ENCODE peak calls at places on chromosomes 12 and 14, in nine cellular contexts. F is heart left ventricle; U is IMR-90; X is transverse colon; S is psoas muscle; Q is left ventricle myocardium inferior; N is CD4-positive, alpha-beta memory T cell; W is effector memory CD4-positive, alpha-beta T cell; Y is PC-3. I is an unnamed sample. For H3K4me1, the result is how much of the 10 kb centered on the place peaks cover.

GRCh38 chr14:37363661-37364060 is 165.9 kb downstream of the MIPOL1 start:
- DNase-seq in F (no peak), U (no peak), X (no peak), S (no peak), Q (no peak), N (no peak), W (no peak), Y (no peak), I (no peak)

GRCh38 chr12:6345319-6346071 is 3.6 kb upstream of the TNFRSF1A start:
- DNase-seq in F (peak), U (peak), X (no peak), S (no peak), Q (no peak), N (no peak), W (no peak), Y (peak), I (no peak)

GRCh38 chr14:67942311-67942710 is 122.7 kb downstream of the RAD51B start:
- DNase-seq in F (no peak), U (peak), X (no peak), S (no peak), Q (no peak), N (no peak), W (no peak), Y (no peak), I (no peak)

GRCh38 chr14:99632410-99633035 is 12.4 kb upstream of the HHIPL1 start:
- DNase-seq in F (no peak), U (no peak), X (no peak), S (no peak), Q (no peak), N (no peak), W (no peak), Y (no peak), I (no peak)

GRCh38 chr14:35539969-35540368 is 6.0 kb downstream of the INSM2 start:
- DNase-seq in F (no peak), U (no peak), X (no peak), S (no peak), Q (no peak), N (no peak), W (no peak), Y (no peak), I (no peak)

GRCh38 chr14:57464013-57464730 is 29.5 kb downstream of the CCDC198 start:
- DNase-seq in F (no peak), U (no peak), X (no peak), S (no peak), Q (no peak), N (no peak), W (no peak), Y (no peak), I (no peak)

GRCh38 chr12:68495666-68496065 is 115.0 kb upstream of the RAP1B start:
- DNase-seq in F (no peak), U (peak), X (no peak), S (no peak), Q (no peak), N (no peak), W (no peak), Y (no peak), I (no peak)

GRCh38 chr12:10016881-10017280 is 6.5 kb downstream of the CLEC12B start:
- DNase-seq in F (no peak), U (no peak), X (no peak), S (no peak), Q (no peak), N (no peak), W (no peak), Y (peak), I (no peak)

GRCh38 chr12:13187399-13187798 is 9.1 kb upstream of the EMP1 start:
- DNase-seq in F (no peak), U (peak), X (no peak), S (no peak), Q (no peak), N (no peak), W (no peak), Y (peak), I (no peak)

GRCh38 chr14:105839425-105840265 is 313.3 kb downstream of the TMEM121 start:
- DNase-seq in F (peak), U (no peak), X (no peak), S (no peak), Q (no peak), N (no peak), W (no peak), Y (no peak), I (no peak)

GRCh38 chr14:93587330-93587729 is 156.6 kb downstream of the UNC79 start:
- DNase-seq in F (no peak), U (no peak), X (no peak), S (no peak), Q (no peak), N (no peak), W (no peak), Y (peak), I (no peak)

GRCh38 chr14:87181288-87181687 is 811.7 kb downstream of the GALC start:
- DNase-seq in F (no peak), U (no peak), X (no peak), S (no peak), Q (no peak), N (no peak), W (no peak), Y (no peak), I (no peak)

GRCh38 chr14:87187787-87188186 is 805.2 kb downstream of the GALC start:
- DNase-seq in F (no peak), U (no peak), X (no peak), S (no peak), Q (no peak), N (no peak), W (no peak), Y (no peak), I (no peak)

GRCh38 chr14:87186745-87187144 is 806.2 kb downstream of the GALC start:
- DNase-seq in F (no peak), U (no peak), X (no peak), S (no peak), Q (no peak), N (no peak), W (no peak), Y (no peak), I (no peak)

GRCh38 chr14:87179936-87180335 is 813.0 kb downstream of the GALC start:
- DNase-seq in F (no peak), U (no peak), X (no peak), S (no peak), Q (no peak), N (no peak), W (no peak), Y (no peak), I (no peak)

DNA sequence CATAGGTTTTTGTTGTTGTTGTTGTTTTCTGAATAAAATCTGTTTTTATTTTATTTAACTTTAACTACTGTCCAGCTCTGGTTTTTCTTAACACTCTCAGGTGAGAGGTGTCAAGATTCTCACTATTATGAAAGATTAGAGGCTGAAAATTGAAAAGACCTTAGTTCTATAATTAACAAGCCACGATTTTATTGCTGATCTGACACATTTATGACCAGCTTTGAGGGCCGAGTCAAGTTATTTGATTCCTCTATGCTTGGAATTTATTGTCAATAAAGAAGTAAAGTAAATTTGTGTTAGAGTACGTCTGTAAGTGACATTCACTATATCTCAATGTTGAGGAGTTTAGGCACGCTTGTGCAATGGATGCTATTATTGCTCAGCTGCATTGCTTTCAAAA is 808.8 kb downstream of the GALC start:
- DNase-seq in F (no peak), U (no peak), X (no peak), S (no peak), Q (no peak), N (no peak), W (no peak), Y (no peak), I (no peak)
- H3K27ac ChIP-seq in F (no peak), U (no peak), X (no peak), S (no peak), Q (no peak), N (no peak), W (no peak), Y (no peak), I (no peak)

GRCh38 chr14:95660550-95661515 is 25.4 kb upstream of the TCL1B start:
- DNase-seq in F (no peak), U (no peak), X (no peak), S (no peak), Q (no peak), N (no peak), W (no peak), Y (no peak), I (no peak)

GRCh38 chr14:95664046-95664445 is 22.2 kb upstream of the TCL1B start:
- DNase-seq in F (no peak), U (no peak), X (no peak), S (no peak), Q (no peak), N (no peak), W (no peak), Y (no peak), I (no peak)

GRCh38 chr14:95664546-95664945 is 21.7 kb upstream of the TCL1B start:
- DNase-seq in F (no peak), U (no peak), X (no peak), S (no peak), Q (no peak), N (no peak), W (no peak), Y (no peak), I (no peak)

GRCh38 chr14:95663226-95663797 is 22.9 kb upstream of the TCL1B start:
- DNase-seq in F (no peak), U (no peak), X (peak), S (no peak), Q (no peak), N (no peak), W (no peak), Y (no peak), I (no peak)

GRCh38 chr14:95662376-95663186 is 23.6 kb upstream of the TCL1B start:
- DNase-seq in F (no peak), U (no peak), X (no peak), S (no peak), Q (no peak), N (no peak), W (no peak), Y (no peak), I (no peak)
- H3K4me1 ChIP-seq in F (under half), U (under half), X (under half), S (under half), Q (under half), N (under half), W (under half), Y (under half), I (under half)

DNA sequence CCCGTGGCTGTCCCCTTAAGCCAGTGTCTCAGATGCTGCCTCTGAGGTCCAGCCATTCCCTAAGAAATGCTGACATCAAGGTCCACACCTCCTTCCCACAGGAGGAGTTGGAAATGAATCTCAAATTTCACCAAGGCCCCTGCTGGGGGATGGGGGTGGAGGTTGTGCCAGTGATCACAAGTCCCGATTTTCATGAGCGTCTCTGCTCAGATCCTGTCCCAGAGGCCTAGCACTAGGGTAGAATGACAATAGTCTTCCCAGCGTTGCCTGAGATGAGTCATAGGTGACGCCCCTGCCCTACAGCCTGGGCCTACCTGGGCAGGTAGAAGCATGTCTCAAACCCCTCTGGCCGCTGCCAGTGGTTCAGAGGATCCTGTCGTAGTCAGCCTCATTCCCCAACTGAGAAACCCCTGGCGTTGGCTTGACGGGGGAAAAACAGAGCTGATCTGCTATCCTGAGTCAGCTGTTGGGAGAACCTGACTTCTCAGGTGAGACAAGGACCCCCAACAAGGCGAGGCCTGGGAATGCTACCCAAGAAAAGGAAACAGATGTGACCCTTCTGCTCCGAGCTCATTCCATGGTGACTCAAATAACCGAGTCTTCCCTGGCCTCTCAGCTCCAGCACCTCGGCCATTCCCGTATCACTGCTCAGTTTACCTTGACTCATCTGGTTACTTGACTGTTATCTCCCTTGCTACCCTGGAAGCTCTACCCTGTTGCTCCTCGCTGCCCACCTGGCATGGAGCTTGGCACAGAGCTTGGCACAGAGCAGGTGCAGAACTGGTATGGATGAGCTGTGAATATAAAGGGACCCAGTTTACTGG is 21.8 kb upstream of the SPPL3 start:
- DNase-seq in F (no peak), U (no peak), X (no peak), S (no peak), Q (no peak), N (no peak), W (no peak), Y (peak), I (no peak)
- H3K27ac ChIP-seq in F (no peak), U (no peak), X (no peak), S (no peak), Q (no peak), N (no peak), W (no peak), Y (peak), I (no peak)

GRCh38 chr14:71399057-71399487 is 491.8 kb downstream of the PCNX1 start:
- DNase-seq in F (no peak), U (peak), X (no peak), S (no peak), Q (no peak), N (peak), W (no peak), Y (no peak), I (no peak)

GRCh38 chr14:71396050-71396677 is 488.9 kb downstream of the PCNX1 start:
- DNase-seq in F (no peak), U (no peak), X (no peak), S (no peak), Q (no peak), N (no peak), W (no peak), Y (no peak), I (no peak)

GRCh38 chr14:71398450-71398849 is 491.2 kb downstream of the PCNX1 start:
- DNase-seq in F (no peak), U (no peak), X (no peak), S (no peak), Q (no peak), N (no peak), W (no peak), Y (no peak), I (no peak)

GRCh38 chr14:71395151-71395604 is 487.9 kb downstream of the PCNX1 start:
- DNase-seq in F (no peak), U (no peak), X (no peak), S (no peak), Q (no peak), N (no peak), W (no peak), Y (no peak), I (no peak)

DNA sequence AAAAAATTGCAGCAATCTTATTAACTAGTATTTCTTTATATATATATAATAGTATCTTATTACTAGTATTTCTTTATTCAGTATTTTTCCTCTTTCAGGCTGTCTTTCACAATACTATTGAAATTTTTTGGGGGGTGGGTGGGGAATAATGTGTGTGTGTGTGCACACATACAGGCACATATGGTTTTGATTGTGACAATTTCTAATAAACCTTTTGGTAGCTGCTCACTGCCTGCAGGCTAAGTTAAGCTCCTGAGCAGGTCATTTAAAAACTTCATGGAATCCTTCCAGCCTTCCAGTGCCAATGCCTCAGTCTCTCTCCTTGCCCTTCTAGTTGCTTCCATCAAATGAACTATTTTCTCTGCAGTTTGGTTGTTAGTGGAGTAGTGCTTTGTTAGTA is 490.1 kb downstream of the PCNX1 start:
- DNase-seq in F (no peak), U (no peak), X (no peak), S (no peak), Q (no peak), N (no peak), W (no peak), Y (no peak), I (no peak)
- H3K4me1 ChIP-seq in F (under half), U (under half), X (under half), S (under half), Q (under half), N (under half), W (under half), Y (under half), I (under half)

GRCh38 chr12:123043536-123044001 is 63.1 kb downstream of the ARL6IP4 start:
- DNase-seq in F (peak), U (peak), X (peak), S (peak), Q (peak), N (peak), W (peak), Y (peak), I (peak)

GRCh38 chr12:123041811-123042655 is 61.6 kb downstream of the ARL6IP4 start:
- DNase-seq in F (no peak), U (peak), X (peak), S (no peak), Q (no peak), N (no peak), W (no peak), Y (no peak), I (no peak)

GRCh38 chr12:123045678-123046077 is 65.2 kb downstream of the ARL6IP4 start:
- DNase-seq in F (no peak), U (no peak), X (no peak), S (no peak), Q (no peak), N (no peak), W (no peak), Y (no peak), I (no peak)

GRCh38 chr12:123046431-123046830 is 66.0 kb downstream of the ARL6IP4 start:
- DNase-seq in F (no peak), U (no peak), X (no peak), S (no peak), Q (no peak), N (no peak), W (no peak), Y (no peak), I (no peak)

DNA sequence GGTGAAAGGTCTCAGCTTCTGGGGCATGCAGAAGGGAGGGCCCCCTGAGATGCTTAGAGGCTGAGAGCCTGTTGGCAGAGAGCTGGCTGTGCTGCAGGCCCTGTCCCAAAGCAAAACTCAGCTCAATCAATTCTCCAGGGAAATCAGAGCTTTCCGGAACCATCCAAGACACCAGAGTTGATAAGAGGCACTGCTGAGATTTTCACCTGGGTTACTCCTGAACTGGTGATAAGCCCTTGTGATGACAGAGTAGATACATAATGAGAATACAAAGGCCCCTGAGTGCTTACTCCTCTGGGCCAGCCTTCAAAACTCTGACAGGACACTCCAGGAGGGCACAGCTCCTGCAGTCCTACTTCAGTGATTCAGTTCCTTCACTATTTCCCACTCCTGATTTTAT is 63.9 kb downstream of the ARL6IP4 start:
- DNase-seq in F (no peak), U (no peak), X (no peak), S (no peak), Q (no peak), N (no peak), W (no peak), Y (no peak), I (no peak)
- H3K27ac ChIP-seq in F (no peak), U (peak), X (peak), S (no peak), Q (peak), N (no peak), W (no peak), Y (no peak), I (no peak)

DNA sequence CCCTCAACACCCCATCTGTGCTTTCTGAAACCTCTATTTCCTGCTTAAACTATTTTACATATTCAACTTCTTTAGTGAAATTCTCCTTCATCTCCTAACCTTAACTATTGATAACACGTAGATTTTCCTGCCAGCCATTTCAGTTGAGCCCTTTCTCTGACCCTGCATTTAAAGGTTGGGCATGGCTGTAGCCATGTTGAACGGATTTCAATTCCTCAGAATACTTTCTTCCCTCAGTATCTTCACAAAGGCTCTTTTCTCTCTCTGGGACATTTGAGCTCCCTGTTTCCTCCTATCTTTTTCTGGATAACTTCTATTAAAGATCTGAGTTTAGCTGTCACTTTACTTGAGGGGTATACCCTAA is 1.2 kb downstream of the PPHLN1 start:
- DNase-seq in F (no peak), U (no peak), X (no peak), S (no peak), Q (no peak), N (no peak), W (no peak), Y (no peak), I (no peak)
- H3K4me1 ChIP-seq in F (under half), U (under half), X (under half), S (under half), Q (under half), N (half or more), W (under half), Y (under half), I (under half)

GRCh38 chr14:90406384-90406798 is 9.6 kb downstream of the CALM1 start:
- DNase-seq in F (no peak), U (no peak), X (no peak), S (no peak), Q (no peak), N (no peak), W (no peak), Y (no peak), I (no peak)

GRCh38 chr14:90409209-90409730 is 12.4 kb downstream of the CALM1 start:
- DNase-seq in F (peak), U (peak), X (peak), S (peak), Q (peak), N (no peak), W (no peak), Y (peak), I (peak)

GRCh38 chr14:90416649-90417237 is 19.9 kb downstream of the CALM1 start:
- DNase-seq in F (no peak), U (no peak), X (no peak), S (no peak), Q (no peak), N (no peak), W (no peak), Y (no peak), I (no peak)

GRCh38 chr14:90408713-90409112 is 11.9 kb downstream of the CALM1 start:
- DNase-seq in F (no peak), U (peak), X (no peak), S (no peak), Q (no peak), N (no peak), W (no peak), Y (no peak), I (no peak)

DNA sequence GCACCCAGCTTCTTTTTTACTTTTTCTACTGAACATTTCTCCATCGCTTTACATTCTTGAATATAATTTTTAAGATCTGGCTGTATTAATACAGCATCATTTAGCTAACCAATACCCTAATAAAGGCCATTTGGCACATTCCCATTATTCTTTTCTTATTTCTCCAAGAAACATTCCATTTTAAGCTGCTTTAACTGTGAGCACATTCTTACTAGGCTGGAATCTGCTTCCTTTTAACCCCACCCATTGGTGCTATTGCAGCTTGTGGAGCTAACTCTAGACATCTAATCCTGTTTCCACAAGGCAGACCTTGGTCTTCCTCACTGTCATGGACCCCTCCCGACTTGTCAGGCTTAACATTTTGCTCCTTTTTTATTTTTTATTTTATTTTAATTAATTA is 15.2 kb downstream of the CALM1 start:
- DNase-seq in F (no peak), U (no peak), X (no peak), S (no peak), Q (no peak), N (no peak), W (no peak), Y (no peak), I (no peak)
- H3K27ac ChIP-seq in F (no peak), U (no peak), X (no peak), S (no peak), Q (no peak), N (no peak), W (no peak), Y (no peak), I (no peak)

I was measured in heart right ventricle.